ENCODE peak calls at places on chromosomes 5 and 9, in four cellular contexts. H is OCI-LY7, I is activated B cell treated with CpG ODN at 0.5 μM for 24 hours, L is transverse colon. R is an unnamed sample.
A peak's percentile ranks its signal among the peaks of the same experiment; 100 is the strongest.

GRCh38 chr5:62316110-62316509 is 10.1 kb downstream of the KIF2A start:
- DNase-seq in L (no peak), H (no peak), I (no peak), R (no peak)

GRCh38 chr5:65072836-65073620 is 304.3 kb downstream of the CWC27 start:
- DNase-seq in H (peak; percentile 96), L (no peak), I (no peak), R (no peak)

GRCh38 chr9:36337002-36337401 is 63.1 kb downstream of the RNF38 start:
- DNase-seq in H (no peak), L (no peak), I (no peak), R (no peak)

GRCh38 chr5:159593518-159594073 is 263.3 kb upstream of the IL12B start:
- DNase-seq in I (no peak), L (no peak), H (no peak), R (no peak)

GRCh38 chr9:110538169-110538568 is 41.4 kb downstream of the SVEP1 start:
- DNase-seq in L (no peak), H (no peak), I (no peak), R (no peak)

GRCh38 chr9:21744874-21745273 is 57.6 kb upstream of the MTAP start:
- DNase-seq in H (no peak), I (no peak), L (no peak), R (no peak)

GRCh38 chr5:97365918-97366317 is 182.9 kb upstream of the RIOK2 start:
- DNase-seq in L (no peak), H (no peak), I (no peak), R (no peak)

GRCh38 chr9:131773911-131774379 is 34.1 kb upstream of the RAPGEF1 start:
- DNase-seq in H (peak; percentile 44), L (peak; percentile 11), I (no peak), R (peak; percentile 72)

GRCh38 chr5:180595381-180596114 is 4.2 kb upstream of the SCGB3A1 start:
- DNase-seq in I (no peak), L (no peak), H (no peak), R (no peak)

GRCh38 chr5:1657161-1657741 is 133.5 kb upstream of the LPCAT1 start:
- DNase-seq in L (no peak), I (no peak), H (no peak), R (no peak)

GRCh38 chr5:9784231-9784630 is 154.1 kb upstream of the TAS2R1 start:
- DNase-seq in H (no peak), I (no peak), L (no peak), R (no peak)

GRCh38 chr5:149117970-149118369 is 23.3 kb upstream of the ABLIM3 start:
- DNase-seq in I (no peak), H (no peak), L (no peak), R (no peak)

GRCh38 chr9:124277420-124277819 is 19.7 kb downstream of the NEK6 start:
- DNase-seq in L (no peak), I (no peak), H (no peak), R (no peak)

GRCh38 chr5:2169862-2170820 is 287.4 kb upstream of the IRX4 start:
- DNase-seq in H (no peak), L (no peak), I (no peak), R (no peak)

GRCh38 chr9:120257483-120257882 is 322.5 kb downstream of the CDK5RAP2 start:
- DNase-seq in I (no peak), H (no peak), L (no peak), R (no peak)

GRCh38 chr9:88533951-88534455 is 975 bp upstream of the NXNL2 start:
- DNase-seq in H (no peak), L (peak; percentile 17), I (no peak), R (no peak)

GRCh38 chr9:92191801-92192200 is 76.6 kb upstream of the SPTLC1 start:
- DNase-seq in I (no peak), H (no peak), L (no peak), R (no peak)

GRCh38 chr5:149383399-149383798 is 4.3 kb upstream of the IL17B start:
- DNase-seq in L (peak; percentile 48), H (no peak), I (no peak), R (no peak)

GRCh38 chr5:75300084-75300483 is 36.9 kb upstream of the HMGCR start:
- DNase-seq in L (no peak), I (no peak), H (no peak), R (no peak)

GRCh38 chr5:96714951-96715451 is 52.8 kb downstream of the CAST start:
- DNase-seq in I (no peak), H (peak; percentile 7), L (peak; percentile 75), R (no peak)

GRCh38 chr5:177426566-177427210 is at the start of gene GRK6:
- DNase-seq in H (peak; percentile 81), L (peak; percentile 78), I (peak; percentile 60), R (no peak)

GRCh38 chr5:21070871-21071270 is 1082.9 kb upstream of the CDH18 start:
- DNase-seq in L (no peak), I (no peak), H (no peak), R (no peak)

GRCh38 chr5:137450759-137451158 is 48.4 kb downstream of the SPOCK1 start:
- DNase-seq in I (no peak), H (no peak), L (no peak), R (no peak)

GRCh38 chr9:38229123-38229829 is 160.2 kb upstream of the SHB start:
- DNase-seq in I (no peak), L (no peak), H (no peak), R (no peak)

GRCh38 chr9:116365056-116365471 is 211.5 kb downstream of the PAPPA start:
- DNase-seq in L (peak; percentile 24), I (no peak), H (no peak), R (no peak)

GRCh38 chr5:57304931-57305330 is 131.1 kb downstream of the GPBP1 start:
- DNase-seq in H (no peak), L (no peak), I (no peak), R (no peak)

GRCh38 chr9:14309403-14309802 is 4.5 kb downstream of the NFIB start:
- DNase-seq in I (no peak), H (no peak), L (no peak), R (no peak)

GRCh38 chr5:13994606-13995336 is 50.3 kb upstream of the DNAH5 start:
- DNase-seq in I (no peak), H (no peak), L (no peak), R (no peak)

GRCh38 chr9:123544007-123544827 is 188.2 kb downstream of the CRB2 start:
- DNase-seq in I (no peak), H (peak; percentile 55), L (peak; percentile 31), R (no peak)

GRCh38 chr9:86407022-86407421 is 52.8 kb upstream of the TUT7 start:
- DNase-seq in H (no peak), L (no peak), I (no peak), R (no peak)

GRCh38 chr5:140707812-140708211 is 7.6 kb downstream of the ZMAT2 start:
- DNase-seq in H (no peak), I (no peak), L (no peak), R (no peak)

GRCh38 chr5:10235350-10235749 is 14.3 kb downstream of the ATPSCKMT start:
- DNase-seq in I (no peak), L (no peak), H (no peak), R (no peak)

GRCh38 chr9:21558627-21559401 is 76.7 kb upstream of the IFNE start:
- DNase-seq in H (no peak), I (peak; percentile 12), L (no peak), R (no peak)

GRCh38 chr5:157335534-157336422 is 69.9 kb downstream of the CYFIP2 start:
- DNase-seq in H (no peak), L (no peak), I (no peak), R (no peak)

GRCh38 chr9:79352322-79352721 is 219.4 kb upstream of the TLE4 start:
- DNase-seq in I (no peak), L (no peak), H (no peak), R (no peak)

GRCh38 chr9:86563350-86563749 is 209.1 kb upstream of the TUT7 start:
- DNase-seq in L (no peak), I (no peak), H (no peak), R (no peak)

GRCh38 chr5:140109050-140109817 is 4.7 kb upstream of the PURA start:
- DNase-seq in I (no peak), H (no peak), L (no peak), R (no peak)

DNA sequence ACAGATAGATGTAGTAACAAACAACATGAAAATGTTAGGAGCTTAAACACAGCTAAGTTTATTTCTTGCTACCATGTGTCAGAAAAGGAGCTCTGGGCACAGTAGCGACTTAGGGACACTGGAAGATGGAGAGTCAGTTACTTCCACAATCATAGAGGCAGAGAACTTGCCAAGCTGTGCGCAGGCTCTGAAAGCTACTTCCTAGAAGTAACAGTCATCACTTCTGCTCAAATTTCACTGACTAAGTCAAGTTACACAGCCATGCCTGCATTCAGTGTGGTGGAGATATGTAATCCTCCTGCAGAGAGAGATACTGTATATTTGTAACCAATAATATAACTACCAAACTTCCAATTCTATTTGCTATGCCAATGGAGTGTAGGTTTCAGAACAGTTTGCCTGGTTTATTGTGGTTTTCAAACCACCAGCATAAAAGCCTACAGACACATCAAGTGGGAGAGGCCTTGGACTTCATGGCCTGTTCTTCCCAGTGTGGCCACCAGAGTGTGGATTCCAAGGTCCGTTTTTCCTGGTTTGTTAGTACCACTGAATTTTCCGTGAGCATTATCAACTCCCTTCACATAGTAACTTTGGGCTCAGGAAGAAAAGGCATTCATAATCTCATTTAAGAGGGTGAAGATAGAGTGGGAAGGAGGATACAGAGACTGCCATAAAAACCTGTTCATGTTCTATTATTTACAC is 268.1 kb downstream of the PJA2 start:
- DNase-seq in H (no peak), I (no peak), L (no peak), R (no peak)
- TF ChIP-seq CTCF in H (no peak), I (no peak), L (no peak), R (peak; percentile 16)

GRCh38 chr5:44770936-44771717 is 37.6 kb upstream of the MRPS30 start:
- DNase-seq in I (no peak), L (no peak), H (no peak), R (no peak)

GRCh38 chr5:44779167-44779566 is 29.6 kb upstream of the MRPS30 start:
- DNase-seq in L (no peak), I (no peak), H (no peak), R (no peak)

GRCh38 chr5:44774279-44774880 is 34.4 kb upstream of the MRPS30 start:
- DNase-seq in I (no peak), L (no peak), H (peak; percentile 42), R (no peak)
- TF ChIP-seq CTCF in I (no peak), L (peak; percentile 38), H (peak; percentile 83), R (peak; percentile 85)

GRCh38 chr5:162786234-162786633 is 651.2 kb upstream of the CCNG1 start:
- DNase-seq in H (no peak), L (no peak), I (no peak), R (no peak)
- TF ChIP-seq CTCF in H (no peak), L (no peak), I (no peak), R (no peak)

GRCh38 chr5:8685704-8686103 is 816.8 kb downstream of the MTRR start:
- DNase-seq in I (no peak), H (no peak), L (no peak), R (no peak)
- TF ChIP-seq CTCF in I (no peak), H (no peak), L (no peak), R (peak; percentile 36)

R was measured in progenitor cell of endocrine pancreas.